ENCODE peak calls at places on chromosomes 6 and 20, in four cellular contexts. B is HT1080, V is lung, F is AG08395. G is an unnamed sample.

GRCh38 chr6:128388380-128388779 is 132.0 kb downstream of the PTPRK start:
- DNase-seq in F (no peak), B (no peak), V (no peak), G (no peak)

GRCh38 chr20:2093200-2093781 is 8.3 kb upstream of the STK35 start:
- DNase-seq in V (no peak), B (no peak), F (no peak), G (peak)

GRCh38 chr6:157981132-157981394 is 600 bp upstream of the SYNJ2 start:
- DNase-seq in F (no peak), B (no peak), V (no peak), G (no peak)

GRCh38 chr6:63821442-63821841 is 185.8 kb downstream of the PHF3 start:
- DNase-seq in B (peak), F (no peak), V (no peak), G (no peak)

GRCh38 chr20:49887828-49888340 is 27.4 kb downstream of the SPATA2 start:
- DNase-seq in F (no peak), V (no peak), B (no peak), G (no peak)

GRCh38 chr20:33606114-33606771 is 55.9 kb upstream of the C20orf144 start:
- DNase-seq in V (no peak), B (no peak), F (no peak), G (no peak)

GRCh38 chr6:78611097-78611625 is 256.2 kb upstream of the IRAK1BP1 start:
- DNase-seq in F (no peak), B (no peak), V (no peak), G (no peak)

GRCh38 chr20:3705970-3706739 is 6.2 kb downstream of the SIGLEC1 start:
- DNase-seq in F (no peak), V (no peak), B (no peak), G (no peak)

GRCh38 chr20:55269913-55270312 is 735.4 kb downstream of the CBLN4 start:
- DNase-seq in B (peak), F (no peak), V (no peak), G (no peak)

G was measured in MCF 10A.